ENCODE peak calls at places on chromosomes 16 and 17, in nine cellular contexts. T is thoracic aorta; R is GM13976; Z is fibroblast of the aortic adventitia; O is adrenal gland; N is CD4-positive, alpha-beta T cell; F is body of pancreas; H is ovary; C is cardiac fibroblast. P is an unnamed sample.

GRCh38 chr16:54284319-54284930 is 2.2 kb downstream of the IRX3 start:
- DNase-seq in F (no peak), H (no peak), O (no peak), N (no peak), Z (no peak), T (no peak), R (peak), C (no peak), P (peak)

GRCh38 chr16:86524029-86524428 is 13.7 kb downstream of the FOXF1 start:
- DNase-seq in C (no peak), N (no peak), Z (no peak), R (no peak), H (no peak), F (peak), O (no peak), T (no peak), P (no peak)

GRCh38 chr16:31916056-31916488 is 42.5 kb downstream of the ZNF267 start:
- DNase-seq in T (no peak), R (no peak), O (no peak), Z (no peak), N (no peak), H (no peak), C (no peak), F (no peak), P (no peak)

GRCh38 chr16:58252716-58253115 is 42.1 kb downstream of the PRSS54 start:
- DNase-seq in R (no peak), N (no peak), T (no peak), F (no peak), O (no peak), H (no peak), C (no peak), Z (no peak), P (no peak)

GRCh38 chr16:47970291-47970931 is 185.4 kb downstream of the ABCC12 start:
- DNase-seq in Z (peak), N (no peak), F (no peak), O (no peak), T (no peak), C (peak), H (no peak), R (no peak), P (peak)

GRCh38 chr17:39513256-39513655 is 52.0 kb downstream of the CDK12 start:
- DNase-seq in F (no peak), H (no peak), T (no peak), Z (no peak), O (no peak), R (no peak), C (no peak), N (no peak), P (no peak)

GRCh38 chr17:1011138-1011537 is 14.2 kb downstream of the TIMM22 start:
- DNase-seq in N (no peak), T (no peak), Z (no peak), H (no peak), C (no peak), F (no peak), R (no peak), O (no peak), P (no peak)

GRCh38 chr17:33045236-33045635 is 53.6 kb downstream of the SPACA3 start:
- DNase-seq in T (no peak), O (no peak), F (no peak), N (no peak), Z (no peak), H (no peak), R (no peak), C (no peak), P (no peak)

GRCh38 chr17:82780195-82780594 is 28.3 kb downstream of the TBCD start:
- DNase-seq in O (no peak), C (no peak), F (no peak), R (no peak), H (no peak), T (no peak), Z (no peak), N (no peak), P (no peak)

GRCh38 chr16:86723699-86724098 is 145.3 kb downstream of the FOXL1 start:
- DNase-seq in Z (no peak), F (no peak), N (no peak), C (no peak), O (no peak), T (no peak), R (no peak), H (no peak), P (no peak)

GRCh38 chr17:80414508-80414802 is 512 bp upstream of the ENDOV start:
- DNase-seq in C (no peak), O (no peak), H (no peak), Z (no peak), R (no peak), N (no peak), T (no peak), F (no peak), P (peak)

GRCh38 chr17:17666111-17666714 is 15.0 kb upstream of the RAI1 start:
- DNase-seq in F (no peak), R (no peak), O (no peak), C (peak), T (no peak), N (no peak), Z (peak), H (no peak), P (no peak)

GRCh38 chr16:22383827-22384226 is 9.4 kb upstream of the CDR2 start:
- DNase-seq in Z (no peak), C (no peak), F (no peak), T (no peak), H (no peak), R (no peak), N (no peak), O (no peak), P (no peak)

GRCh38 chr16:11024333-11025053 is 80.1 kb downstream of the CLEC16A start:
- DNase-seq in H (no peak), O (no peak), C (no peak), T (no peak), F (no peak), R (peak), N (no peak), Z (no peak), P (no peak)

GRCh38 chr17:38706625-38707298 is 1.7 kb downstream of the MLLT6 start:
- DNase-seq in T (no peak), N (no peak), C (no peak), F (peak), O (peak), H (no peak), Z (no peak), R (no peak), P (peak)

GRCh38 chr17:1965556-1966273 is 59.4 kb downstream of the RTN4RL1 start:
- DNase-seq in H (no peak), R (no peak), O (no peak), F (no peak), T (no peak), N (no peak), C (no peak), Z (no peak), P (no peak)

GRCh38 chr16:69779724-69780123 is 17.6 kb downstream of the WWP2 start:
- DNase-seq in T (no peak), H (no peak), R (no peak), N (no peak), C (no peak), Z (no peak), O (no peak), F (no peak), P (no peak)

GRCh38 chr17:2263183-2263954 is 40.2 kb downstream of the SMG6 start:
- DNase-seq in C (peak), T (no peak), R (no peak), Z (peak), O (no peak), H (no peak), N (no peak), F (no peak), P (no peak)

GRCh38 chr17:546456-546855 is 168.2 kb downstream of the VPS53 start:
- DNase-seq in R (no peak), C (no peak), O (no peak), Z (no peak), H (no peak), T (no peak), N (no peak), F (no peak), P (no peak)

GRCh38 chr16:14358697-14359305 is 271.3 kb downstream of the PARN start:
- DNase-seq in Z (no peak), F (no peak), T (no peak), R (no peak), O (no peak), C (no peak), H (no peak), N (no peak), P (no peak)

GRCh38 chr16:51540259-51540658 is 389.2 kb upstream of the SALL1 start:
- DNase-seq in C (peak), F (no peak), R (no peak), T (no peak), H (no peak), Z (no peak), N (no peak), O (no peak), P (no peak)

GRCh38 chr16:75281826-75282225 is 30.4 kb upstream of the BCAR1 start:
- DNase-seq in O (no peak), R (no peak), Z (no peak), H (no peak), F (no peak), N (no peak), T (no peak), C (no peak), P (no peak)

GRCh38 chr16:67648088-67648763 is 3.3 kb downstream of the CARMIL2 start:
- DNase-seq in O (no peak), T (no peak), H (no peak), F (no peak), R (no peak), C (no peak), Z (no peak), N (no peak), P (no peak)

GRCh38 chr17:71987634-71988033 is 133.2 kb upstream of the SOX9 start:
- DNase-seq in R (no peak), C (no peak), Z (no peak), O (no peak), F (no peak), H (no peak), N (no peak), T (no peak), P (no peak)

GRCh38 chr16:8173111-8173644 is 417.1 kb downstream of the TMEM114 start:
- DNase-seq in H (no peak), C (peak), R (peak), F (peak), T (no peak), N (no peak), Z (peak), O (peak), P (peak)

GRCh38 chr16:51039638-51040331 is 111.3 kb downstream of the SALL1 start:
- DNase-seq in C (no peak), H (no peak), O (no peak), Z (no peak), T (no peak), F (no peak), R (no peak), N (no peak), P (no peak)

GRCh38 chr17:67947325-67947813 is 48.9 kb downstream of the C17orf58 start:
- DNase-seq in R (no peak), H (no peak), Z (no peak), C (no peak), N (no peak), O (no peak), F (no peak), T (no peak), P (no peak)

DNA sequence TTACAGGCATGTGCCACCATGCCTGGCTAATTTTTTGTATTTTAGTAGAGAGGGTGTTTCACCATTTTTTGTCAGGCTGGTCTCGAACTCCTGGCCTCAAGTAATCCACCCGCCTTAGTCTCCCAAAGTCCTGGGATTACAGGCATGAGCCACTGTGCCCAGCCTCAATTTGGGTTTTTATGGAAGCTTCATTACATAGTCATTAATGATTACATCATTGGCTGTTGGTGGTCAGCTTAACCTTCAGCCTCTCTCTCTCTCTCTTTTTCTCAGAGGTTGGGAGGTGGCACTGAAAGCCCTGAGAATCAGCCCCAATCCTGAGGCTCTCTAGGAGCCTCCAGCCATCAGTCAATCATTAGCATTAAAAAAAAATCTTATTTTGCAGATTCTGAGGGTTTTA is 45.3 kb downstream of the C17orf58 start:
- DNase-seq in N (no peak), H (no peak), T (no peak), Z (no peak), R (no peak), O (no peak), C (no peak), F (no peak), P (no peak)
- TF ChIP-seq CTCF in N (no peak), H (no peak), T (no peak), Z (no peak), R (no peak), O (no peak), C (no peak), F (no peak), P (no peak)

GRCh38 chr17:58084317-58084981 is 1.2 kb downstream of the DYNLL2 start:
- DNase-seq in Z (peak), H (peak), R (peak), N (peak), T (no peak), F (peak), O (peak), C (peak), P (peak)
- TF ChIP-seq CTCF in Z (peak), H (no peak), R (peak), N (peak), T (no peak), F (no peak), O (no peak), C (no peak), P (peak)

GRCh38 chr17:60345233-60345632 is 46.7 kb downstream of the USP32 start:
- DNase-seq in O (no peak), C (no peak), H (no peak), F (no peak), R (no peak), Z (no peak), T (no peak), N (no peak), P (no peak)
- TF ChIP-seq CTCF in O (no peak), C (no peak), H (no peak), F (no peak), R (no peak), Z (no peak), T (no peak), N (no peak), P (no peak)

GRCh38 chr17:45404870-45405249 is 27.8 kb downstream of the ARHGAP27 start:
- DNase-seq in Z (no peak), T (no peak), O (no peak), R (no peak), N (no peak), F (no peak), C (no peak), H (no peak), P (no peak)

GRCh38 chr17:45405250-45406086 is 27.2 kb downstream of the ARHGAP27 start:
- DNase-seq in C (no peak), F (no peak), Z (no peak), N (no peak), O (no peak), R (no peak), T (no peak), H (no peak), P (peak)

GRCh38 chr17:45402916-45403315 is 29.8 kb downstream of the ARHGAP27 start:
- DNase-seq in T (no peak), Z (no peak), R (no peak), H (no peak), F (no peak), O (no peak), C (no peak), N (no peak), P (no peak)

GRCh38 chr17:45406107-45406506 is 26.6 kb downstream of the ARHGAP27 start:
- DNase-seq in T (no peak), N (no peak), Z (no peak), C (no peak), F (no peak), H (no peak), O (no peak), R (no peak), P (no peak)

DNA sequence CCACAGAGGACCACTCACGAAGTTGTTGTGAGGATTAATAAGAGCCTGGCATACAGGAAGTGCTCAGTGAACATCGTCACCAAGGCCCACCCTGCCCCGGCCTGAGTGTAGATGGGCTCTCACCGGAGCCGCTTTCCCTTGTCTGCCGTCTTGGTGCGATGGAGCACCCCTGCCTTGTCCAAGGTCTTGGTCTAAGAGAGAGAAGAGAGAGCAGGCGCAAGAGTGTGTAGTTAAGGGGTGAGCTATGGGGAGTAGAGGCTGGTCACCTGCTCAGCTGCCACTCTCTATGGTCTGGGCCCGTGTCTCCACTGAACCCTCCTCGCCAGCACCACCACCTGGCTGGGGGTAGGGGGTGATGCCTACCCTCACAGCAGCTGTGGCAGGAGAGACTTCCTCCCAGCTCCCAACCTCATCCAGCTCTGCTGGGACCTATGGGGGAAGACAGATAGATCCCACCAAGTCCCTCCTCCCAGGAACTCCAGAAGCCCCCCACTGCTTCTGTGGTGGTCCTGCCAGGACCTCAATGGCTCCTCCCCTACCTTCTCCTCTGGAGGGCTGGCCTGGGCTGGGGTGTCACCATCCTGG is 28.7 kb downstream of the ARHGAP27 start:
- DNase-seq in H (no peak), C (no peak), T (no peak), N (no peak), Z (no peak), F (no peak), R (no peak), O (no peak), P (no peak)
- TF ChIP-seq CTCF in H (no peak), C (no peak), T (no peak), N (no peak), Z (no peak), F (no peak), R (no peak), O (no peak), P (no peak)

GRCh38 chr17:68539536-68540469 is 27.6 kb downstream of the PRKAR1A start:
- DNase-seq in N (no peak), T (no peak), F (peak), Z (peak), H (peak), C (peak), O (no peak), R (no peak), P (peak)
- TF ChIP-seq CTCF in N (no peak), T (no peak), F (no peak), Z (peak), H (no peak), C (peak), O (no peak), R (peak), P (peak)

GRCh38 chr17:67891481-67892119 is 66.3 kb downstream of the BPTF start:
- DNase-seq in Z (peak), H (peak), N (no peak), R (no peak), F (peak), T (no peak), C (peak), O (peak), P (peak)
- TF ChIP-seq CTCF in Z (peak), H (no peak), N (no peak), R (no peak), F (no peak), T (no peak), C (peak), O (peak), P (peak)

DNA sequence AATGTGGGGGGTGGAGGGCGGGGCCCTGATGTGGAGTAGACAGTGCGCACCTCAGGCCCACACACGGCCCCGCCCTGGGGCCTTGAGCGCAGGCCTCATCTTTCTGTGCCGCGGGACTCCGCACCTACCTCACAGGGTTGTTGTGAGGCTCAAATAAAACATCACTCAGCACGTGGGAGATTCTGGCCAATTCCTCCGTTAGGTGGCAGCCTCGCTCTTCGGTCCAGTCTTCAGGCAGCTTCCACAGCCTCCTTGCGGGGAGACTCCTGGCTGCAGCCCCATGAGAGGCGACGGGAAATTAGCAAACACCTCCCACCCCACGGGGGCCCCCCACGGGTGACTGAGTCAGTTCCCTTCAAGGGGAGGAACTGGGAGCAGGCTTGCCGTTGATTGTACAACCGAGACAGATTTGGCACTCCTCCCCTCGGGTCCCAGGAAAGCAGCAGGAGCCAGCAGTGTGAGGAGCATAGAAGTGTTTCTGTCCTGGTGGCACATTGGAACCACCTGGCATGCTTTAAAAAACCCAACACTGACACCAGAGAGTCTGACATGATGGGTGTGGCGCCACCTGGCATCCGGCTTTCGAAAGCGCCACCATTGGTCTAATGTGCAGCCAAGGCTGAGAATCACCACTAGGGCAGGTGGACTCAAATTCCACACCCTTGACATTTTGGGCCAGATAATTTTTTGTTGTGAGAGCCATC is 7.6 kb downstream of the MRM1 start:
- DNase-seq in O (peak), C (peak), F (peak), T (no peak), R (no peak), Z (peak), H (peak), N (no peak), P (peak)
- TF ChIP-seq CTCF in O (peak), C (peak), F (no peak), T (no peak), R (no peak), Z (peak), H (no peak), N (no peak), P (peak)

GRCh38 chr17:41476866-41477815 is 3.8 kb downstream of the KRT35 start:
- DNase-seq in R (no peak), F (no peak), H (no peak), O (no peak), Z (no peak), C (no peak), T (no peak), N (no peak), P (no peak)
- TF ChIP-seq CTCF in R (no peak), F (no peak), H (no peak), O (no peak), Z (no peak), C (no peak), T (no peak), N (no peak), P (no peak)

DNA sequence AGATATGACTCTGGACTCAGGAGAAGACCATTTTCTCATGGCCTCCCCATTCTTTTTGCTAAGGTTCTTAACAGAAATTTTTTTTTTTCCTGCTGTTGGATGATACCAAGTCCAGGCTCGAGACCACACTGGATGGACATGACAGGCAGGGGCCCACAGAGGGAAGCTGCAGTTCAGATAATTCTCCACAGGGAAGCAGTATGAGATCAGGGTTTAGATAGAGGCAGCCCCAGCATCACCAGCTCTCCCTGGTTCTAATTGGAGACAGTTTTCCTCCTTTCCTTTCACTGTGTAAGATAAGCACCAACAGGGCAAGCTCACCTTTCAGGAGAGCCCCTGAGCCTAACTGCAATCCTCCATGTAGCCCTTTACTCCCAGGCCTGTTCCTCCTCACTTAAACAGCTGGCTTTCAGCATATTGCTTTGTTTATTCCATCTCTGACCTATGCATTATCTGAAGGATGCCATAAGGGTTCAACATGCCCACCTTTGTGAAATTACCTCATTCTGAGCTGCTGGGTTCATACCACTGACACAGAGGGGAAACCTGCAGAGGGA is 108.1 kb downstream of the SNX11 start:
- DNase-seq in H (no peak), N (no peak), F (peak), T (no peak), Z (peak), C (peak), R (no peak), O (no peak), P (peak)
- TF ChIP-seq CTCF in H (no peak), N (no peak), F (peak), T (no peak), Z (peak), C (peak), R (peak), O (peak), P (peak)

DNA sequence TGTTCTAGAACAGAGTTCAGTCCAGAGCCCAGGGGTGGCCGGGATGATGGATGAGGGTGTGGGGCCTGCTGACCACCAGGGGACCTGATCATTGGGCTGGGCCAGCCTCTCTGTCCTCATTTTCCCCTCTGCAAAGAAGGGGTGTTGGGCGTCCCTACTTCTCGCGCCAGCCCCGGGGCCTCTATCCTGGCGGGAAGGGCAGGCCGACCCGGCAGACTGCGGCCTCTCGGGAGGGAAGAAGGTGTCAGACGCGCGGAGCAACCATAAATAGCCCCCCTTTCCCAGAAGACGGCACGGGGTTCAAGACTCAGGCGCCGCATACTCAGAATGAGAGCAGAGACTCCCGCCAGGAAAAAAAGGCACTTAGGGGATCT is 1.9 kb upstream of the CACNA1G start:
- DNase-seq in R (no peak), C (no peak), Z (no peak), T (no peak), N (no peak), H (no peak), O (no peak), F (no peak), P (no peak)
- TF ChIP-seq CTCF in R (no peak), C (no peak), Z (no peak), T (no peak), N (no peak), H (no peak), O (no peak), F (no peak), P (no peak)